ENCODE peak calls at places on chromosomes 6 and 20, in six cellular contexts. One of them, this sample, is unnamed.

GRCh38 chr6:10300071-10300470 is 114.8 kb downstream of the TFAP2A start:
- DNase-seq in foreskin fibroblast: no peak
- DNase-seq in spleen: no peak
- DNase-seq in cardiac muscle cell: no peak
- DNase-seq in coronary artery: no peak
- DNase-seq in GM23338: no peak
- DNase-seq in this sample: no peak

GRCh38 chr20:20295621-20296498 is 72.0 kb upstream of the INSM1 start:
- DNase-seq in foreskin fibroblast: no peak
- DNase-seq in spleen: no peak
- DNase-seq in coronary artery: no peak
- DNase-seq in GM23338: no peak
- DNase-seq in cardiac muscle cell: no peak
- DNase-seq in this sample: no peak

GRCh38 chr20:31595654-31596411 is 9.3 kb upstream of the ID1 start:
- DNase-seq in foreskin fibroblast: peak
- DNase-seq in GM23338: peak
- DNase-seq in cardiac muscle cell: peak
- DNase-seq in coronary artery: peak
- DNase-seq in spleen: peak
- DNase-seq in this sample: peak

GRCh38 chr6:158642805-158643489 is 1.6 kb downstream of the DYNLT1 start:
- DNase-seq in cardiac muscle cell: peak
- DNase-seq in spleen: no peak
- DNase-seq in coronary artery: no peak
- DNase-seq in GM23338: no peak
- DNase-seq in foreskin fibroblast: no peak
- DNase-seq in this sample: no peak

GRCh38 chr6:113082691-113083090 is 735.6 kb downstream of the RFPL4B start:
- DNase-seq in cardiac muscle cell: peak
- DNase-seq in spleen: no peak
- DNase-seq in coronary artery: no peak
- DNase-seq in GM23338: peak
- DNase-seq in foreskin fibroblast: peak
- DNase-seq in this sample: no peak

GRCh38 chr6:105431226-105431625 is 28.3 kb upstream of the PREP start:
- DNase-seq in coronary artery: no peak
- DNase-seq in foreskin fibroblast: peak
- DNase-seq in spleen: no peak
- DNase-seq in GM23338: peak
- DNase-seq in cardiac muscle cell: peak
- DNase-seq in this sample: peak

GRCh38 chr6:125511809-125512341 is 210.1 kb upstream of the HDDC2 start:
- DNase-seq in spleen: no peak
- DNase-seq in coronary artery: no peak
- DNase-seq in foreskin fibroblast: peak
- DNase-seq in cardiac muscle cell: peak
- DNase-seq in GM23338: no peak
- DNase-seq in this sample: no peak

GRCh38 chr6:160445130-160445529 is 97.0 kb downstream of the SLC22A3 start:
- DNase-seq in foreskin fibroblast: no peak
- DNase-seq in coronary artery: no peak
- DNase-seq in spleen: no peak
- DNase-seq in GM23338: no peak
- DNase-seq in cardiac muscle cell: no peak
- DNase-seq in this sample: no peak

GRCh38 chr6:43990275-43990626 is 137.0 kb downstream of the MRPL14 start:
- DNase-seq in spleen: no peak
- DNase-seq in GM23338: no peak
- DNase-seq in cardiac muscle cell: no peak
- DNase-seq in coronary artery: no peak
- DNase-seq in foreskin fibroblast: no peak
- DNase-seq in this sample: peak

GRCh38 chr20:9516658-9516987 is 2.2 kb downstream of the LAMP5 start:
- DNase-seq in GM23338: peak
- DNase-seq in cardiac muscle cell: no peak
- DNase-seq in foreskin fibroblast: no peak
- DNase-seq in spleen: no peak
- DNase-seq in coronary artery: no peak
- DNase-seq in this sample: peak
- H3K4me3 ChIP-seq in GM23338: peak
- H3K4me3 ChIP-seq in cardiac muscle cell: peak
- H3K4me3 ChIP-seq in foreskin fibroblast: no peak
- H3K4me3 ChIP-seq in spleen: peak
- H3K4me3 ChIP-seq in coronary artery: peak
- H3K4me3 ChIP-seq in this sample: peak

GRCh38 chr20:57112448-57112847 is 154.0 kb downstream of the BMP7 start:
- DNase-seq in cardiac muscle cell: no peak
- DNase-seq in spleen: no peak
- DNase-seq in foreskin fibroblast: no peak
- DNase-seq in coronary artery: no peak
- DNase-seq in GM23338: no peak
- DNase-seq in this sample: no peak
- H3K4me3 ChIP-seq in cardiac muscle cell: no peak
- H3K4me3 ChIP-seq in spleen: no peak
- H3K4me3 ChIP-seq in foreskin fibroblast: no peak
- H3K4me3 ChIP-seq in coronary artery: no peak
- H3K4me3 ChIP-seq in GM23338: no peak
- H3K4me3 ChIP-seq in this sample: no peak

GRCh38 chr20:3732327-3733118 is at the start of gene HSPA12B:
- DNase-seq in cardiac muscle cell: peak
- DNase-seq in spleen: peak
- DNase-seq in GM23338: peak
- DNase-seq in coronary artery: no peak
- DNase-seq in foreskin fibroblast: peak
- DNase-seq in this sample: peak
- H3K4me3 ChIP-seq in cardiac muscle cell: no peak
- H3K4me3 ChIP-seq in spleen: peak
- H3K4me3 ChIP-seq in GM23338: peak
- H3K4me3 ChIP-seq in coronary artery: peak
- H3K4me3 ChIP-seq in foreskin fibroblast: peak
- H3K4me3 ChIP-seq in this sample: peak

GRCh38 chr20:45776931-45777330 is 14.8 kb downstream of the WFDC3 start:
- DNase-seq in cardiac muscle cell: no peak
- DNase-seq in foreskin fibroblast: no peak
- DNase-seq in GM23338: no peak
- DNase-seq in coronary artery: no peak
- DNase-seq in spleen: no peak
- DNase-seq in this sample: no peak

GRCh38 chr20:45781391-45781931 is 10.2 kb downstream of the WFDC3 start:
- DNase-seq in cardiac muscle cell: peak
- DNase-seq in foreskin fibroblast: peak
- DNase-seq in GM23338: no peak
- DNase-seq in spleen: no peak
- DNase-seq in coronary artery: no peak
- DNase-seq in this sample: no peak

GRCh38 chr20:45782890-45783289 is 8.8 kb downstream of the WFDC3 start:
- DNase-seq in spleen: no peak
- DNase-seq in foreskin fibroblast: peak
- DNase-seq in cardiac muscle cell: no peak
- DNase-seq in coronary artery: no peak
- DNase-seq in GM23338: no peak
- DNase-seq in this sample: no peak

GRCh38 chr20:45780159-45780558 is 11.5 kb downstream of the WFDC3 start:
- DNase-seq in coronary artery: no peak
- DNase-seq in foreskin fibroblast: no peak
- DNase-seq in spleen: no peak
- DNase-seq in cardiac muscle cell: no peak
- DNase-seq in GM23338: no peak
- DNase-seq in this sample: no peak

GRCh38 chr20:45779011-45779915 is 12.4 kb downstream of the WFDC3 start:
- DNase-seq in cardiac muscle cell: peak
- DNase-seq in spleen: no peak
- DNase-seq in coronary artery: peak
- DNase-seq in foreskin fibroblast: peak
- DNase-seq in GM23338: no peak
- DNase-seq in this sample: no peak
- H3K4me3 ChIP-seq in cardiac muscle cell: no peak
- H3K4me3 ChIP-seq in spleen: no peak
- H3K4me3 ChIP-seq in coronary artery: peak
- H3K4me3 ChIP-seq in foreskin fibroblast: no peak
- H3K4me3 ChIP-seq in GM23338: no peak
- H3K4me3 ChIP-seq in this sample: no peak

DNA sequence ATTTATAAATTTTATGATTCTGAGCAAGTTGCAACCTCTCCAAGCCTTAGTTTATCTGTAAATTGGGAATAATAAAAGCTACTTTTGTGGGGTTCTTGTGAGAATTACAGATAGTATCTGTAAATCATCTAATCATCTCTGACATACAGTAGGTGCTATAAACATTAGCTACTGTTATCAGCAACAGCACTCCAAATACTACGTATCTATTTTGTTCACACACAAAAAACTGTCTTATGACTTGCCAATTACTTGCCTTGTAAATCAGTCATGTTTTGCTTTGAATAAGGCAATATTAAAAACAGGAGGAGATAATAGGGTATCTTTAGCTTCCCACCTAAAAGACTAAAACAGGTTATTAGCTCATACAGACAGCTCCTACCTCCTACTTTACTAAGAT is 36.7 kb downstream of the DTNBP1 start:
- DNase-seq in cardiac muscle cell: no peak
- DNase-seq in spleen: no peak
- DNase-seq in foreskin fibroblast: no peak
- DNase-seq in coronary artery: no peak
- DNase-seq in GM23338: no peak
- DNase-seq in this sample: no peak
- H3K4me3 ChIP-seq in cardiac muscle cell: no peak
- H3K4me3 ChIP-seq in spleen: no peak
- H3K4me3 ChIP-seq in foreskin fibroblast: no peak
- H3K4me3 ChIP-seq in coronary artery: no peak
- H3K4me3 ChIP-seq in GM23338: no peak
- H3K4me3 ChIP-seq in this sample: no peak

This sample was measured in H7.